ENCODE peak calls at places on chromosomes 7 and 10, in seven cellular contexts. Z is prostate gland; H is CD8-positive, alpha-beta memory T cell; O is keratinocyte; T is neuronal stem cell; U is BE2C; G is breast epithelium. W is an unnamed sample. For H3K9me3, the result is how much of the 10 kb centered on the place peaks cover.

GRCh38 chr7:71311576-71311975 is 179.6 kb downstream of the GALNT17 start:
- DNase-seq in Z (no peak), H (no peak), O (no peak), T (no peak), U (no peak), G (no peak), W (no peak)

GRCh38 chr10:73931767-73932624 is 21.1 kb downstream of the PLAU start:
- DNase-seq in Z (peak), H (peak), O (peak), T (no peak), U (no peak), G (no peak), W (no peak)

GRCh38 chr10:125159932-125160855 is at the start of gene CTBP2:
- DNase-seq in Z (peak), H (no peak), O (no peak), T (peak), U (peak), G (peak), W (peak)

GRCh38 chr7:97118306-97118917 is 914 bp downstream of the SDHAF3 start:
- DNase-seq in Z (no peak), H (peak), O (no peak), T (no peak), U (no peak), G (no peak), W (no peak)

GRCh38 chr7:86949052-86949778 is 110.2 kb downstream of the ELAPOR2 start:
- DNase-seq in Z (no peak), H (no peak), O (no peak), T (no peak), U (no peak), G (no peak), W (no peak)

GRCh38 chr7:115709664-115710063 is 320.9 kb downstream of the TFEC start:
- DNase-seq in Z (no peak), H (no peak), O (no peak), T (no peak), U (no peak), G (no peak), W (no peak)

GRCh38 chr7:8443871-8444756 is 10.7 kb downstream of the NXPH1 start:
- DNase-seq in Z (no peak), H (no peak), O (no peak), T (no peak), U (no peak), G (no peak), W (no peak)

GRCh38 chr10:77575271-77576006 is 62.2 kb downstream of the KCNMA1 start:
- DNase-seq in Z (no peak), H (no peak), O (no peak), T (no peak), U (no peak), G (no peak), W (no peak)

GRCh38 chr10:35639651-35640311 is 2.3 kb downstream of the FZD8 start:
- DNase-seq in Z (peak), H (peak), O (no peak), T (peak), U (peak), G (no peak), W (peak)

GRCh38 chr10:22252286-22252800 is 34.5 kb upstream of the EBLN1 start:
- DNase-seq in Z (peak), H (peak), O (no peak), T (no peak), U (peak), G (peak), W (peak)

GRCh38 chr10:106864031-106864430 is 300.5 kb downstream of the SORCS1 start:
- DNase-seq in Z (no peak), H (no peak), O (no peak), T (no peak), U (no peak), G (no peak), W (no peak)

GRCh38 chr10:6108072-6108471 is 19.2 kb downstream of the RBM17 start:
- DNase-seq in Z (no peak), H (no peak), O (no peak), T (no peak), U (no peak), G (no peak), W (no peak)

GRCh38 chr10:117938104-117938503 is 108.6 kb downstream of the RAB11FIP2 start:
- DNase-seq in Z (no peak), H (no peak), O (no peak), T (no peak), U (no peak), G (no peak), W (no peak)

GRCh38 chr10:62087341-62087740 is 181.3 kb downstream of the RTKN2 start:
- DNase-seq in Z (no peak), H (no peak), O (no peak), T (no peak), U (no peak), G (no peak), W (no peak)

GRCh38 chr10:132104471-132105301 is 38.9 kb downstream of the JAKMIP3 start:
- DNase-seq in Z (no peak), H (no peak), O (no peak), T (no peak), U (no peak), G (no peak), W (no peak)

DNA sequence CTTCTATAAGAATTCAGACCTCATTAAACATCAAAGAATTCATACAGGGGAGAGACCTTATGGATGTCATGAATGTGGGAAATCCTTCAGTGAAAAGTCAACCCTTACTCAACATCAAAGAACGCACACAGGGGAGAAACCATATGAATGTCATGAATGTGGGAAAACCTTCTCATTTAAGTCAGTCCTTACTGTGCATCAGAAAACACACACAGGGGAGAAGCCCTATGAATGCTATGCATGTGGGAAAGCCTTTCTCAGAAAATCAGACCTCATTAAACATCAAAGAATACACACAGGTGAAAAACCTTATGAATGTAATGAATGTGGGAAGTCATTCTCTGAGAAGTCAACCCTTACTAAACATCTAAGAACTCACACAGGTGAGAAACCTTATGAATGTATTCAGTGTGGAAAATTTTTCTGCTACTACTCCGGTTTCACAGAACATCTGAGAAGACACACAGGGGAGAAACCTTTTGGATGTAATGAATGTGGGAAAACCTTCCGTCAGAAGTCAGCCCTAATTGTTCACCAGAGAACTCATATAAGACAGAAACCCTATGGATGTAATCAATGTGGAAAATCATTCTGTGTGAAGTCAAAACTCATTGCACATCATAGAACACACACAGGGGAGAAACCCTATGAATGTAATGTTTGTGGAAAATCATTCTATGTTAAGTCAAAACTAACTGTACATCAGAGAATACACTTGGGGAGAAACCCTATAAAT is 24.1 kb downstream of the ZNF37A start:
- DNase-seq in Z (no peak), H (no peak), O (no peak), T (no peak), U (no peak), G (no peak), W (peak)
- H3K9me3 ChIP-seq in Z (under half), H (half or more), O (under half), T (half or more), U (under half), G (half or more), W (under half)

GRCh38 chr10:10517866-10518265 is 499.8 kb upstream of the CELF2 start:
- DNase-seq in Z (no peak), H (no peak), O (no peak), T (no peak), U (no peak), G (no peak), W (no peak)
- H3K4me3 ChIP-seq in Z (no peak), H (no peak), O (no peak), T (no peak), U (no peak), G (no peak), W (no peak)

GRCh38 chr10:37682617-37683016 is 174.8 kb downstream of the ZNF248 start:
- DNase-seq in Z (no peak), H (no peak), O (no peak), T (no peak), U (no peak), G (no peak), W (no peak)

GRCh38 chr10:37681617-37681999 is 175.8 kb downstream of the ZNF248 start:
- DNase-seq in Z (no peak), H (no peak), O (no peak), T (no peak), U (no peak), G (no peak), W (no peak)

GRCh38 chr10:37687581-37687980 is 169.8 kb downstream of the ZNF248 start:
- DNase-seq in Z (no peak), H (no peak), O (no peak), T (no peak), U (no peak), G (no peak), W (no peak)

GRCh38 chr10:37684765-37685164 is 172.6 kb downstream of the ZNF248 start:
- DNase-seq in Z (no peak), H (no peak), O (no peak), T (no peak), U (no peak), G (no peak), W (no peak)

DNA sequence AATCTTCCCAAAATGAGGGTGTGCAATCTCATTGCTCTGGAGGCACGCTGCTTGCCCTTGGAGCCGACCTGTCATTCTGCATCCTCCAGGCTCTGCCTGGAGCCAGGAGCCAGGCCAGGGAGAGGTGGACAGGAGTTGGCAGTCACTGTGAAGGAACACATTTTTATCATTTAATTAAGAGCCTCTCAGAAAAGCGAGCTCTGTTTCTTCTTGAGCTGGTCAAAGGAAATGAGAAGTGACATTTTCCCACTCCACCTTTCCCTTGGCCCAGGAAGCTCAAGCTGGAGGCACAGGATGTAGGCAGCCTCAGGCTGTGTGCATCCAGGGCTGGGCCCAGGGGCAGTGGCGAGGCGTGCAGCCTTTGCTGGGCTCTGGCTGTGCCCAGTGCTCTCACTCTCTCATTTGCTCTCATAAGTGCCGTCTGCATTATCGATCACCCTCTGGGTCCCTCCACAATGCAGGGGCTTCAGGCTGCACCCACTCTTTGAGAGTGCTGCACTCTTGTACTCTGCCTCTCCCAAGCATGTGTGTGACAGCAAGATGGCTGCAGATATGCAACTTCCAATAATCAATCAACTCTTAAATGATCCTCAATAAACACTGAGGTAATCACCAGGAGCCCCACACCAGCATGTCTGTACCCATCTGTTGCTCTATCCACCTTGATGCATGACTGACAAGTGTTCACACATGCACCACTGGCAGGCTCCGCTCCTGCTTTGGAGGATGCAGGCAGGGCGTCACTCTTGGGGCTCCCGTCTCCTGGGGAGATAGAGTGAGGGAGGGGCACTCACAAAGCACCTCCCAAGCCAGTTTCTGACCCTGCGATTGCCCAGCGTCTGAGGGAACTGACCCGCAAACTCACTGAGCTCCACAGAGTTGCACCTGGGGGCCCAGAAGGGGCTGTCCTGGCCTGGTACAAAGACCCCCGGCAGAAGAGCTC is 171.4 kb downstream of the ZNF248 start:
- DNase-seq in Z (no peak), H (no peak), O (no peak), T (no peak), U (no peak), G (no peak), W (no peak)
- H3K9me3 ChIP-seq in Z (under half), H (under half), O (under half), T (under half), U (under half), G (under half), W (under half)

DNA sequence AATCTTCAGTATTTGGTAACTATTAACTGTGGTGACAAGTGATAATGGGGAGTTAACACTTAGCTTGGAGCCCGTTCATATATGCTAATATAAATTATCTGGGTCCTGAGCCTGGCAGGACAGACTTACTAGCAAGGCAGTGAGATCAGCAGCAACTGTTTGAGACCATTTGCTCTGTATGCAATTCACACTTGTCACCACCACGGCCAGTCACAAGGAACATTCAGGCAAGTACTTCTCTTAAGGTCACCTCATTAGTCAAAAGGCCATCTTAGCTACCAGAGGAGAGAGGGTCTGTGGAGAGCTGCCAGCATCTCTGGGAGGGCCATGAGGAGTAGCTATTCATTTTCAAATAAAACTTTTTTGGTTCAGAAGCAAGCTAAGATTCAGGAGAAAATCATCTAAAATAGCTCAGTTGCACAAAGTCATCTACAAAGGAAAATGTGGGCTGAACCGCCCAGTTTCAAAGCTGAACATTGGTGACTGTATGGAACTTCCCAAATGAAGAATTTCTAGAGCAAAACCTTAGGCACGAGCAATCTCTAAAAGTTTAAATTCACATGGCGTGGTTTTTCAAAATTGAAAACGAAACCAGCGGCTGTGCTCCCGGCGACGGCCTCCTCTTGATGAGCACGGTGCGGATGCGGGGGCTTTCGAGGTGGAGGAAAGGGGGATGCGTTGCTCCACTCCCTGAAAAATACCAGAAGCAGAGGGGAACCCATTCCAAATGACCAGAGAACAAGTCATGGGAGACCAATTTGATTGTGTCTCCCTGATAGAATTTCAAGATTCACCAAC is 233.5 kb upstream of the MGMT start:
- DNase-seq in Z (no peak), H (no peak), O (no peak), T (no peak), U (no peak), G (no peak), W (peak)
- H3K4me3 ChIP-seq in Z (no peak), H (no peak), O (no peak), T (no peak), U (no peak), G (no peak), W (no peak)

GRCh38 chr10:48511855-48512191 is 93.0 kb downstream of the ARHGAP22 start:
- DNase-seq in Z (no peak), H (no peak), O (no peak), T (no peak), U (no peak), G (no peak), W (no peak)

GRCh38 chr10:48507933-48508830 is 96.7 kb downstream of the ARHGAP22 start:
- DNase-seq in Z (no peak), H (no peak), O (no peak), T (no peak), U (peak), G (no peak), W (no peak)

GRCh38 chr10:48509061-48509772 is 95.7 kb downstream of the ARHGAP22 start:
- DNase-seq in Z (no peak), H (no peak), O (no peak), T (no peak), U (no peak), G (no peak), W (no peak)

GRCh38 chr10:48511066-48511854 is 93.6 kb downstream of the ARHGAP22 start:
- DNase-seq in Z (no peak), H (no peak), O (no peak), T (no peak), U (no peak), G (no peak), W (no peak)

DNA sequence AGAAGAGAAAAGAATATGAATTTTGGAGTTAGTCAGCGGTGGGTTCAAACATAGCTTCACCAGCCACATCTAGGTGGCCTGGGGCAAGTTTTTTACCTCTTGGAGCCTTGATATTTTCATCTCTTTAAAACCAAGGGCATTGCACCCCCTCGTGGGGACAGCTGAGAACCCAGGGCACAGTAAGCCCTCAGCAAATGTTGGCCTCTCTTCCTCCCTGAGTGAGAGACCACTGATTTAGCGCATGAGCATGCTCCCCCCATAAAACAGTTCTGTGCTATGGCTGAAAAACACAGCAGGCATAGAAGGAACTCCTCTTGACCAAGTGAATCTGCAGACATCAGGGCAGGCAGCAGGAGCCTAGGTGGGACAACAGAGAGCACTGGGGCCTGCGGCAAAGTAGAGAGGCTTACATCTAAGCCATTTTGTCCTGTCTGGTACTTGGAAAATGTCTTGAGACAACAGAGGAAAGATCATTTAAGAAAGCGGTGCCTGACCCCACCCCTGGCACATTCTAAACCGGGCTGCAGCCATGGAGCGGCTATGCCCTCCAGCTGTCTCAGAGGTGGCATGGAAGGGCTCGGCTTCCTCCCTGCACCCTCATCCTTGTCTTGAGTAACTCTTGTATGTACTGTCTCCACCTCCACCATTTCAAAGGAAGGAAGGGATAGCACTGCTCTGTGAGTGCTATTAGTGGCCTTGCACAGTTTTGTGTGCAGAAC is 94.7 kb downstream of the ARHGAP22 start:
- DNase-seq in Z (no peak), H (no peak), O (no peak), T (no peak), U (peak), G (no peak), W (peak)
- H3K9me3 ChIP-seq in Z (under half), H (under half), O (under half), T (under half), U (under half), G (under half), W (under half)

GRCh38 chr10:49759787-49760551 is 2.2 kb downstream of the OGDHL start:
- DNase-seq in Z (no peak), H (no peak), O (no peak), T (no peak), U (no peak), G (no peak), W (no peak)

GRCh38 chr10:49761789-49762565 is at the start of gene OGDHL:
- DNase-seq in Z (peak), H (peak), O (peak), T (peak), U (peak), G (no peak), W (peak)

GRCh38 chr10:49760789-49761188 is 1.3 kb downstream of the OGDHL start:
- DNase-seq in Z (no peak), H (no peak), O (no peak), T (no peak), U (no peak), G (no peak), W (no peak)

GRCh38 chr10:49761201-49761788 is 828 bp downstream of the OGDHL start:
- DNase-seq in Z (no peak), H (no peak), O (no peak), T (no peak), U (no peak), G (no peak), W (no peak)

GRCh38 chr10:49762566-49762877 is 399 bp upstream of the OGDHL start:
- DNase-seq in Z (no peak), H (no peak), O (no peak), T (no peak), U (no peak), G (no peak), W (no peak)
- H3K4me3 ChIP-seq in Z (peak), H (no peak), O (peak), T (peak), U (peak), G (peak), W (peak)

GRCh38 chr7:157786375-157787274 is 449.8 kb downstream of the DNAJB6 start:
- DNase-seq in Z (no peak), H (no peak), O (no peak), T (no peak), U (no peak), G (no peak), W (no peak)
- H3K9me3 ChIP-seq in Z (under half), H (under half), O (under half), T (under half), U (under half), G (under half), W (under half)